ENCODE peak calls at places on chromosomes 7 and 10, in ten cellular contexts. One of them, this sample, is unnamed. For H3K4me1, the result is how much of the 10 kb centered on the place peaks cover.

GRCh38 chr7:141737118-141737835 is 881 bp upstream of the SSBP1 start:
- DNase-seq in HepG2: peak
- DNase-seq in prostate gland: no peak
- DNase-seq in small intestine: peak
- DNase-seq in PC-3: peak
- DNase-seq in MM.1S: peak
- DNase-seq in aorta: no peak
- DNase-seq in heart right ventricle: no peak
- DNase-seq in testis: peak
- DNase-seq in naive thymus-derived CD4-positive, alpha-beta T cell: peak
- DNase-seq in this sample: peak

GRCh38 chr10:110006358-110007170 is 1.2 kb upstream of the ADD3 start:
- DNase-seq in prostate gland: no peak
- DNase-seq in naive thymus-derived CD4-positive, alpha-beta T cell: peak
- DNase-seq in HepG2: peak
- DNase-seq in testis: peak
- DNase-seq in PC-3: no peak
- DNase-seq in MM.1S: no peak
- DNase-seq in aorta: peak
- DNase-seq in heart right ventricle: peak
- DNase-seq in small intestine: peak
- DNase-seq in this sample: no peak

GRCh38 chr10:12177642-12178041 is 18.0 kb downstream of the NUDT5 start:
- DNase-seq in PC-3: peak
- DNase-seq in prostate gland: no peak
- DNase-seq in aorta: no peak
- DNase-seq in naive thymus-derived CD4-positive, alpha-beta T cell: no peak
- DNase-seq in MM.1S: no peak
- DNase-seq in small intestine: no peak
- DNase-seq in HepG2: no peak
- DNase-seq in testis: no peak
- DNase-seq in heart right ventricle: no peak
- DNase-seq in this sample: no peak

GRCh38 chr10:43124574-43125273 is 13.5 kb upstream of the CSGALNACT2 start:
- DNase-seq in PC-3: no peak
- DNase-seq in small intestine: no peak
- DNase-seq in aorta: no peak
- DNase-seq in MM.1S: no peak
- DNase-seq in HepG2: no peak
- DNase-seq in heart right ventricle: no peak
- DNase-seq in testis: no peak
- DNase-seq in prostate gland: no peak
- DNase-seq in naive thymus-derived CD4-positive, alpha-beta T cell: no peak
- DNase-seq in this sample: no peak

GRCh38 chr7:64618785-64619456 is 47.0 kb upstream of the ZNF107 start:
- DNase-seq in small intestine: peak
- DNase-seq in PC-3: peak
- DNase-seq in prostate gland: peak
- DNase-seq in HepG2: peak
- DNase-seq in testis: peak
- DNase-seq in aorta: no peak
- DNase-seq in heart right ventricle: peak
- DNase-seq in naive thymus-derived CD4-positive, alpha-beta T cell: peak
- DNase-seq in MM.1S: peak
- DNase-seq in this sample: peak

GRCh38 chr7:40200791-40201190 is 66.0 kb downstream of the SUGCT start:
- DNase-seq in PC-3: no peak
- DNase-seq in HepG2: no peak
- DNase-seq in aorta: no peak
- DNase-seq in naive thymus-derived CD4-positive, alpha-beta T cell: no peak
- DNase-seq in testis: no peak
- DNase-seq in small intestine: no peak
- DNase-seq in heart right ventricle: no peak
- DNase-seq in prostate gland: no peak
- DNase-seq in MM.1S: no peak
- DNase-seq in this sample: no peak

GRCh38 chr10:3995302-3996210 is 210.5 kb upstream of the KLF6 start:
- DNase-seq in testis: no peak
- DNase-seq in PC-3: peak
- DNase-seq in prostate gland: no peak
- DNase-seq in heart right ventricle: no peak
- DNase-seq in MM.1S: no peak
- DNase-seq in naive thymus-derived CD4-positive, alpha-beta T cell: no peak
- DNase-seq in small intestine: no peak
- DNase-seq in HepG2: no peak
- DNase-seq in aorta: no peak
- DNase-seq in this sample: no peak

GRCh38 chr7:33716581-33717477 is 188.5 kb upstream of the BMPER start:
- DNase-seq in heart right ventricle: no peak
- DNase-seq in PC-3: peak
- DNase-seq in HepG2: peak
- DNase-seq in naive thymus-derived CD4-positive, alpha-beta T cell: no peak
- DNase-seq in prostate gland: no peak
- DNase-seq in aorta: no peak
- DNase-seq in small intestine: peak
- DNase-seq in testis: no peak
- DNase-seq in MM.1S: peak
- DNase-seq in this sample: peak

GRCh38 chr7:18119985-18120384 is 92.3 kb upstream of the PRPS1L1 start:
- DNase-seq in HepG2: no peak
- DNase-seq in MM.1S: no peak
- DNase-seq in naive thymus-derived CD4-positive, alpha-beta T cell: no peak
- DNase-seq in prostate gland: no peak
- DNase-seq in aorta: no peak
- DNase-seq in PC-3: peak
- DNase-seq in small intestine: no peak
- DNase-seq in heart right ventricle: no peak
- DNase-seq in testis: no peak
- DNase-seq in this sample: no peak

GRCh38 chr10:20391629-20392028 is 505.5 kb downstream of the NEBL start:
- DNase-seq in small intestine: no peak
- DNase-seq in prostate gland: no peak
- DNase-seq in PC-3: no peak
- DNase-seq in MM.1S: no peak
- DNase-seq in HepG2: no peak
- DNase-seq in heart right ventricle: no peak
- DNase-seq in aorta: no peak
- DNase-seq in naive thymus-derived CD4-positive, alpha-beta T cell: no peak
- DNase-seq in testis: no peak
- DNase-seq in this sample: no peak

GRCh38 chr10:20399789-20400188 is 497.3 kb downstream of the NEBL start:
- DNase-seq in MM.1S: no peak
- DNase-seq in heart right ventricle: no peak
- DNase-seq in aorta: no peak
- DNase-seq in HepG2: no peak
- DNase-seq in small intestine: no peak
- DNase-seq in testis: no peak
- DNase-seq in naive thymus-derived CD4-positive, alpha-beta T cell: no peak
- DNase-seq in prostate gland: no peak
- DNase-seq in PC-3: no peak
- DNase-seq in this sample: no peak

DNA sequence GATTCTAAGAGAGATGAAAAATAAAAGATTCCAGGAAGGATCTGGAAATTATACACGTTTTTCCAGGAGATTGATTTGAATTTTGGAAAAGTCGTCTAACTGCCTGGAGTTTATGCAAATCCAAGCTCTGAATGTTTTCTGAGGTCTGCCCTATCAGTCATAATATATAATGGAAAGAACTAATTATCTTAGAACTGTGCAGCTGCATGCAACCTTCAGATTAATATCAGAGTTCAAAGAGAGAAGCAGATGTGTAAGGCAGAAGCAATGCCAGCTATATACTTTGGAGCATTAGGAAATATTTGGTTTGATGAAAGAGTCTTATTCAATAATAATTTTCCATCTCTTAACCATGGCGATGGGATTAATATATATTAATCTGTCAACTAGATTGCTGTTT is 500.9 kb downstream of the NEBL start:
- DNase-seq in prostate gland: no peak
- DNase-seq in small intestine: no peak
- DNase-seq in MM.1S: no peak
- DNase-seq in aorta: no peak
- DNase-seq in HepG2: no peak
- DNase-seq in heart right ventricle: no peak
- DNase-seq in naive thymus-derived CD4-positive, alpha-beta T cell: no peak
- DNase-seq in PC-3: no peak
- DNase-seq in testis: no peak
- DNase-seq in this sample: no peak
- H3K4me3 ChIP-seq in prostate gland: no peak
- H3K4me3 ChIP-seq in small intestine: no peak
- H3K4me3 ChIP-seq in MM.1S: no peak
- H3K4me3 ChIP-seq in aorta: no peak
- H3K4me3 ChIP-seq in HepG2: no peak
- H3K4me3 ChIP-seq in heart right ventricle: no peak
- H3K4me3 ChIP-seq in naive thymus-derived CD4-positive, alpha-beta T cell: no peak
- H3K4me3 ChIP-seq in PC-3: no peak
- H3K4me3 ChIP-seq in testis: no peak
- H3K4me3 ChIP-seq in this sample: no peak

GRCh38 chr7:106864298-106865081 is 592 bp upstream of the PIK3CG start:
- DNase-seq in testis: no peak
- DNase-seq in PC-3: no peak
- DNase-seq in prostate gland: no peak
- DNase-seq in heart right ventricle: no peak
- DNase-seq in MM.1S: peak
- DNase-seq in small intestine: peak
- DNase-seq in aorta: no peak
- DNase-seq in HepG2: no peak
- DNase-seq in naive thymus-derived CD4-positive, alpha-beta T cell: peak
- DNase-seq in this sample: peak
- H3K4me1 ChIP-seq in testis: under half
- H3K4me1 ChIP-seq in PC-3: under half
- H3K4me1 ChIP-seq in prostate gland: under half
- H3K4me1 ChIP-seq in heart right ventricle: under half
- H3K4me1 ChIP-seq in MM.1S: under half
- H3K4me1 ChIP-seq in small intestine: under half
- H3K4me1 ChIP-seq in aorta: under half
- H3K4me1 ChIP-seq in HepG2: under half
- H3K4me1 ChIP-seq in naive thymus-derived CD4-positive, alpha-beta T cell: under half
- H3K4me1 ChIP-seq in this sample: half or more

GRCh38 chr10:26622891-26623290 is 74.6 kb upstream of the PDSS1 start:
- DNase-seq in aorta: no peak
- DNase-seq in small intestine: peak
- DNase-seq in PC-3: no peak
- DNase-seq in MM.1S: no peak
- DNase-seq in testis: no peak
- DNase-seq in naive thymus-derived CD4-positive, alpha-beta T cell: no peak
- DNase-seq in heart right ventricle: no peak
- DNase-seq in prostate gland: no peak
- DNase-seq in HepG2: no peak
- DNase-seq in this sample: no peak
- H3K4me3 ChIP-seq in aorta: no peak
- H3K4me3 ChIP-seq in small intestine: no peak
- H3K4me3 ChIP-seq in PC-3: peak
- H3K4me3 ChIP-seq in MM.1S: no peak
- H3K4me3 ChIP-seq in testis: peak
- H3K4me3 ChIP-seq in naive thymus-derived CD4-positive, alpha-beta T cell: no peak
- H3K4me3 ChIP-seq in heart right ventricle: peak
- H3K4me3 ChIP-seq in prostate gland: no peak
- H3K4me3 ChIP-seq in HepG2: no peak
- H3K4me3 ChIP-seq in this sample: no peak

GRCh38 chr10:114539623-114540022 is 118.5 kb downstream of the ABLIM1 start:
- DNase-seq in aorta: no peak
- DNase-seq in naive thymus-derived CD4-positive, alpha-beta T cell: no peak
- DNase-seq in small intestine: no peak
- DNase-seq in heart right ventricle: no peak
- DNase-seq in prostate gland: no peak
- DNase-seq in testis: no peak
- DNase-seq in PC-3: no peak
- DNase-seq in HepG2: no peak
- DNase-seq in MM.1S: no peak
- DNase-seq in this sample: no peak

GRCh38 chr10:114541081-114541833 is 116.8 kb downstream of the ABLIM1 start:
- DNase-seq in heart right ventricle: peak
- DNase-seq in aorta: peak
- DNase-seq in testis: peak
- DNase-seq in small intestine: peak
- DNase-seq in prostate gland: no peak
- DNase-seq in MM.1S: no peak
- DNase-seq in PC-3: peak
- DNase-seq in naive thymus-derived CD4-positive, alpha-beta T cell: peak
- DNase-seq in HepG2: no peak
- DNase-seq in this sample: no peak

GRCh38 chr10:114538544-114538906 is 119.5 kb downstream of the ABLIM1 start:
- DNase-seq in PC-3: no peak
- DNase-seq in prostate gland: peak
- DNase-seq in MM.1S: peak
- DNase-seq in naive thymus-derived CD4-positive, alpha-beta T cell: peak
- DNase-seq in testis: no peak
- DNase-seq in aorta: no peak
- DNase-seq in small intestine: peak
- DNase-seq in heart right ventricle: no peak
- DNase-seq in HepG2: no peak
- DNase-seq in this sample: no peak

GRCh38 chr10:114542373-114542772 is 115.7 kb downstream of the ABLIM1 start:
- DNase-seq in aorta: no peak
- DNase-seq in testis: no peak
- DNase-seq in prostate gland: no peak
- DNase-seq in MM.1S: no peak
- DNase-seq in naive thymus-derived CD4-positive, alpha-beta T cell: no peak
- DNase-seq in HepG2: no peak
- DNase-seq in small intestine: no peak
- DNase-seq in PC-3: no peak
- DNase-seq in heart right ventricle: no peak
- DNase-seq in this sample: no peak

GRCh38 chr10:114540191-114540590 is 117.9 kb downstream of the ABLIM1 start:
- DNase-seq in HepG2: no peak
- DNase-seq in naive thymus-derived CD4-positive, alpha-beta T cell: no peak
- DNase-seq in prostate gland: no peak
- DNase-seq in aorta: no peak
- DNase-seq in heart right ventricle: no peak
- DNase-seq in PC-3: no peak
- DNase-seq in MM.1S: no peak
- DNase-seq in testis: no peak
- DNase-seq in small intestine: no peak
- DNase-seq in this sample: no peak
- H3K4me1 ChIP-seq in HepG2: under half
- H3K4me1 ChIP-seq in naive thymus-derived CD4-positive, alpha-beta T cell: half or more
- H3K4me1 ChIP-seq in prostate gland: under half
- H3K4me1 ChIP-seq in aorta: under half
- H3K4me1 ChIP-seq in heart right ventricle: half or more
- H3K4me1 ChIP-seq in PC-3: under half
- H3K4me1 ChIP-seq in MM.1S: under half
- H3K4me1 ChIP-seq in testis: under half
- H3K4me1 ChIP-seq in small intestine: under half
- H3K4me1 ChIP-seq in this sample: under half

GRCh38 chr7:2358968-2359527 is 4.4 kb downstream of the EIF3B start:
- DNase-seq in testis: no peak
- DNase-seq in naive thymus-derived CD4-positive, alpha-beta T cell: no peak
- DNase-seq in heart right ventricle: no peak
- DNase-seq in MM.1S: no peak
- DNase-seq in aorta: no peak
- DNase-seq in HepG2: no peak
- DNase-seq in prostate gland: no peak
- DNase-seq in PC-3: no peak
- DNase-seq in small intestine: no peak
- DNase-seq in this sample: no peak
- H3K4me3 ChIP-seq in testis: no peak
- H3K4me3 ChIP-seq in naive thymus-derived CD4-positive, alpha-beta T cell: no peak
- H3K4me3 ChIP-seq in heart right ventricle: no peak
- H3K4me3 ChIP-seq in MM.1S: no peak
- H3K4me3 ChIP-seq in aorta: no peak
- H3K4me3 ChIP-seq in HepG2: no peak
- H3K4me3 ChIP-seq in prostate gland: no peak
- H3K4me3 ChIP-seq in PC-3: no peak
- H3K4me3 ChIP-seq in small intestine: no peak
- H3K4me3 ChIP-seq in this sample: no peak

GRCh38 chr7:155219947-155220769 is 77.5 kb upstream of the INSIG1 start:
- DNase-seq in aorta: peak
- DNase-seq in heart right ventricle: no peak
- DNase-seq in naive thymus-derived CD4-positive, alpha-beta T cell: no peak
- DNase-seq in testis: no peak
- DNase-seq in HepG2: no peak
- DNase-seq in PC-3: no peak
- DNase-seq in prostate gland: no peak
- DNase-seq in MM.1S: no peak
- DNase-seq in small intestine: no peak
- DNase-seq in this sample: no peak
- H3K4me1 ChIP-seq in aorta: under half
- H3K4me1 ChIP-seq in heart right ventricle: under half
- H3K4me1 ChIP-seq in naive thymus-derived CD4-positive, alpha-beta T cell: under half
- H3K4me1 ChIP-seq in testis: under half
- H3K4me1 ChIP-seq in HepG2: under half
- H3K4me1 ChIP-seq in PC-3: under half
- H3K4me1 ChIP-seq in prostate gland: under half
- H3K4me1 ChIP-seq in MM.1S: under half
- H3K4me1 ChIP-seq in small intestine: under half
- H3K4me1 ChIP-seq in this sample: under half